ENCODE peak calls at places on chromosome 17, in five cellular contexts. One of them, this sample, is unnamed.
A peak's percentile ranks its signal among the peaks of the same experiment; 100 is the strongest.

GRCh38 chr17:39208893-39209292 is 8.8 kb downstream of the RPL19 start:
- DNase-seq in cardiac muscle cell: no peak
- DNase-seq in adrenal gland: peak; percentile 42
- DNase-seq in AG04449: no peak
- DNase-seq in fibroblast of lung: peak; percentile 27
- DNase-seq in this sample: no peak

GRCh38 chr17:44775136-44775837 is 16.5 kb downstream of the ADAM11 start:
- DNase-seq in cardiac muscle cell: peak; percentile 98
- DNase-seq in adrenal gland: peak; percentile 98
- DNase-seq in AG04449: peak; percentile 76
- DNase-seq in fibroblast of lung: peak; percentile 96
- DNase-seq in this sample: peak; percentile 93

GRCh38 chr17:44502598-44503079 is 567 bp downstream of the GPATCH8 start:
- DNase-seq in cardiac muscle cell: no peak
- DNase-seq in adrenal gland: no peak
- DNase-seq in AG04449: no peak
- DNase-seq in fibroblast of lung: peak; percentile 23
- DNase-seq in this sample: no peak

GRCh38 chr17:58997756-58998553 is 108.7 kb downstream of the TRIM37 start:
- DNase-seq in cardiac muscle cell: no peak
- DNase-seq in adrenal gland: no peak
- DNase-seq in AG04449: no peak
- DNase-seq in fibroblast of lung: no peak
- DNase-seq in this sample: no peak

GRCh38 chr17:50481648-50482047 is 3.0 kb downstream of the RSAD1 start:
- DNase-seq in cardiac muscle cell: no peak
- DNase-seq in adrenal gland: no peak
- DNase-seq in AG04449: no peak
- DNase-seq in fibroblast of lung: no peak
- DNase-seq in this sample: no peak

GRCh38 chr17:78537217-78537860 is 39.9 kb downstream of the DNAH17 start:
- DNase-seq in cardiac muscle cell: no peak
- DNase-seq in adrenal gland: no peak
- DNase-seq in AG04449: no peak
- DNase-seq in fibroblast of lung: no peak
- DNase-seq in this sample: no peak

GRCh38 chr17:246226-246625 is 64.8 kb upstream of the DOC2B start:
- DNase-seq in cardiac muscle cell: no peak
- DNase-seq in adrenal gland: no peak
- DNase-seq in AG04449: no peak
- DNase-seq in fibroblast of lung: no peak
- DNase-seq in this sample: no peak

GRCh38 chr17:13540546-13540945 is 61.2 kb downstream of the HS3ST3A1 start:
- DNase-seq in cardiac muscle cell: no peak
- DNase-seq in adrenal gland: no peak
- DNase-seq in AG04449: no peak
- DNase-seq in fibroblast of lung: no peak
- DNase-seq in this sample: no peak

GRCh38 chr17:50255766-50256480 is 18.3 kb upstream of the TMEM92 start:
- DNase-seq in cardiac muscle cell: no peak
- DNase-seq in adrenal gland: peak; percentile 9
- DNase-seq in AG04449: no peak
- DNase-seq in fibroblast of lung: no peak
- DNase-seq in this sample: no peak

GRCh38 chr17:38571833-38572274 is 33.9 kb downstream of the SRCIN1 start:
- DNase-seq in cardiac muscle cell: no peak
- DNase-seq in adrenal gland: no peak
- DNase-seq in AG04449: no peak
- DNase-seq in fibroblast of lung: no peak
- DNase-seq in this sample: no peak

GRCh38 chr17:34917381-34917780 is 43.9 kb downstream of the CCT6B start:
- DNase-seq in cardiac muscle cell: no peak
- DNase-seq in adrenal gland: no peak
- DNase-seq in AG04449: no peak
- DNase-seq in fibroblast of lung: no peak
- DNase-seq in this sample: no peak

GRCh38 chr17:18256351-18256750 is 2.2 kb downstream of the FLII start:
- DNase-seq in cardiac muscle cell: no peak
- DNase-seq in adrenal gland: no peak
- DNase-seq in AG04449: no peak
- DNase-seq in fibroblast of lung: no peak
- DNase-seq in this sample: no peak

GRCh38 chr17:40922239-40922638 is 15.2 kb downstream of the KRT23 start:
- DNase-seq in cardiac muscle cell: peak; percentile 76
- DNase-seq in adrenal gland: peak; percentile 76
- DNase-seq in AG04449: peak; percentile 53
- DNase-seq in fibroblast of lung: peak; percentile 66
- DNase-seq in this sample: peak; percentile 18

GRCh38 chr17:42843358-42843934 is 934 bp upstream of the AOC2 start:
- DNase-seq in cardiac muscle cell: peak; percentile 86
- DNase-seq in adrenal gland: peak; percentile 59
- DNase-seq in AG04449: no peak
- DNase-seq in fibroblast of lung: peak; percentile 81
- DNase-seq in this sample: peak; percentile 43

GRCh38 chr17:64320613-64321553 is 57.8 kb upstream of the TEX2 start:
- DNase-seq in cardiac muscle cell: peak; percentile 90
- DNase-seq in adrenal gland: peak; percentile 85
- DNase-seq in AG04449: no peak
- DNase-seq in fibroblast of lung: peak; percentile 88
- DNase-seq in this sample: no peak

GRCh38 chr17:37605813-37606505 is 3.3 kb downstream of the SYNRG start:
- DNase-seq in cardiac muscle cell: no peak
- DNase-seq in adrenal gland: no peak
- DNase-seq in AG04449: no peak
- DNase-seq in fibroblast of lung: no peak
- DNase-seq in this sample: no peak

GRCh38 chr17:44905006-44906000 is 6.1 kb upstream of the EFTUD2 start:
- DNase-seq in cardiac muscle cell: no peak
- DNase-seq in adrenal gland: no peak
- DNase-seq in AG04449: no peak
- DNase-seq in fibroblast of lung: no peak
- DNase-seq in this sample: no peak

GRCh38 chr17:1647802-1648581 is 1.7 kb downstream of the RILP start:
- DNase-seq in cardiac muscle cell: peak; percentile 46
- DNase-seq in adrenal gland: no peak
- DNase-seq in AG04449: no peak
- DNase-seq in fibroblast of lung: no peak
- DNase-seq in this sample: no peak

GRCh38 chr17:1650731-1651558 is 1.3 kb upstream of the RILP start:
- DNase-seq in cardiac muscle cell: no peak
- DNase-seq in adrenal gland: no peak
- DNase-seq in AG04449: no peak
- DNase-seq in fibroblast of lung: no peak
- DNase-seq in this sample: no peak

GRCh38 chr17:1648582-1649115 is 1.0 kb downstream of the RILP start:
- DNase-seq in cardiac muscle cell: peak; percentile 98
- DNase-seq in adrenal gland: peak; percentile 95
- DNase-seq in AG04449: peak; percentile 67
- DNase-seq in fibroblast of lung: peak; percentile 95
- DNase-seq in this sample: peak; percentile 91

GRCh38 chr17:1649844-1650409 is at the start of gene RILP:
- DNase-seq in cardiac muscle cell: peak; percentile 55
- DNase-seq in adrenal gland: peak; percentile 93
- DNase-seq in AG04449: no peak
- DNase-seq in fibroblast of lung: peak; percentile 42
- DNase-seq in this sample: no peak

GRCh38 chr17:1649116-1649843 is 386 bp downstream of the RILP start:
- DNase-seq in cardiac muscle cell: peak; percentile 92
- DNase-seq in adrenal gland: peak; percentile 92
- DNase-seq in AG04449: no peak
- DNase-seq in fibroblast of lung: peak; percentile 87
- DNase-seq in this sample: peak; percentile 70
- TF ChIP-seq CTCF in cardiac muscle cell: no peak
- TF ChIP-seq CTCF in adrenal gland: peak; percentile 5
- TF ChIP-seq CTCF in AG04449: no peak
- TF ChIP-seq CTCF in fibroblast of lung: no peak
- TF ChIP-seq CTCF in this sample: no peak

GRCh38 chr17:57084802-57085447 is at the start of gene AKAP1:
- DNase-seq in cardiac muscle cell: peak; percentile 96
- DNase-seq in adrenal gland: peak; percentile 97
- DNase-seq in AG04449: no peak
- DNase-seq in fibroblast of lung: peak; percentile 93
- DNase-seq in this sample: peak; percentile 86

GRCh38 chr17:57088298-57088697 is 3.3 kb downstream of the AKAP1 start:
- DNase-seq in cardiac muscle cell: no peak
- DNase-seq in adrenal gland: no peak
- DNase-seq in AG04449: no peak
- DNase-seq in fibroblast of lung: no peak
- DNase-seq in this sample: no peak

GRCh38 chr17:57086069-57086930 is 1.3 kb downstream of the AKAP1 start:
- DNase-seq in cardiac muscle cell: no peak
- DNase-seq in adrenal gland: peak; percentile 54
- DNase-seq in AG04449: no peak
- DNase-seq in fibroblast of lung: no peak
- DNase-seq in this sample: no peak

GRCh38 chr17:57084361-57084801 is 665 bp upstream of the AKAP1 start:
- DNase-seq in cardiac muscle cell: no peak
- DNase-seq in adrenal gland: no peak
- DNase-seq in AG04449: no peak
- DNase-seq in fibroblast of lung: no peak
- DNase-seq in this sample: no peak

DNA sequence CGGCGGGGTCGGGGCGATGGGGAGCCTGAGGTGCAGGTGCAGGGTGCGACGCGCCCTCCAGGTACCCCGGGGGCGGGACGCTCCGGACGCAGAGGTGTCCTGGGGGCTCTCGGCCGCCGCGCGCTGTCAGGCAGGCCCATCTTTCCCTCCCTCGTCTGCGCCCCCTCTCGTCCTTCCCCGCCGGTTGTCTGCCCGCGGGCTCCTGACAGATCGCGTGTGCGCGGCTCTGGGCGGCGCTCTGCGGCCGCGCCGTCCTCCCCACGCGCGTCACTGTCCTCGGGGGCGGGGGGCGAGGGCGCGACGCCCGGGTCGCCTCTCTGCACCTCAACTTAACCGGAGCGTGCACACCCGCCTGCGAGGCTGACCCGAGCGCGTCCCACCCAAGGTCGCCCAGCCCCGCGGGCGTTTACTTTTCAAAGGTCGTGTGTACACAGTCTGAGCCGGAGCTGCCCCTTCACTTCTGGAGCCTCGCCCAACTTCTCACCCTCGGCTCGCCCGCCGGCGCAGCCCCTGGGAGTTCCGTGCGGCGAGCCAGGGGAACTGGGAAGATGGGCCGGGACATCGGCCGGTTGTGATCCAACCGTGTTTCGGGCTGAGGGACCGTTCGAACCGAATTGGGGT is 512 bp downstream of the AKAP1 start:
- DNase-seq in cardiac muscle cell: peak; percentile 36
- DNase-seq in adrenal gland: peak; percentile 65
- DNase-seq in AG04449: no peak
- DNase-seq in fibroblast of lung: peak; percentile 26
- DNase-seq in this sample: no peak
- TF ChIP-seq CTCF in cardiac muscle cell: peak; percentile 17
- TF ChIP-seq CTCF in adrenal gland: no peak
- TF ChIP-seq CTCF in AG04449: peak; percentile 59
- TF ChIP-seq CTCF in fibroblast of lung: peak; percentile 19
- TF ChIP-seq CTCF in this sample: peak; percentile 8

DNA sequence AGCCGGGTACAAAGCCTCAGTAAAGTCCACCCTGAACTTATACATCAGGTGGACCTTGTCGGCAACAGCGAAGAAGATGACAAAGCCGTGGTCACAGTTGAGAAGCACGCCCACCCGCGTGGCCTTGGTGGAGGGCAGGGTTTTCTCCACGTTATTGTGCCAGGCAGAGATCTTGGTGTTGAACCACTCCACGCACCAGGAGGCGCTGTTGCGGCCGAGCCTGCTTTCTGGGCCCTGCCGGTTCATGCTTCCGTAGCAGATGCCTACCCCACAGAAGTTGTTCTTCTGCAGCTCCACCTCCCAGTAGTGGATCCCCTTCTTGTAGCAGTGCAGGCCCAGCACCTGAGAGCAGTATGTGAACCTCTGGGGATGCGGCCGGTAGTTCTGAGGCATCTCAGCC is 22.1 kb downstream of the TRIM25 start:
- DNase-seq in cardiac muscle cell: peak; percentile 26
- DNase-seq in adrenal gland: peak; percentile 47
- DNase-seq in AG04449: no peak
- DNase-seq in fibroblast of lung: no peak
- DNase-seq in this sample: no peak
- TF ChIP-seq CTCF in cardiac muscle cell: peak; percentile 47
- TF ChIP-seq CTCF in adrenal gland: peak; percentile 32
- TF ChIP-seq CTCF in AG04449: peak; percentile 34
- TF ChIP-seq CTCF in fibroblast of lung: peak; percentile 40
- TF ChIP-seq CTCF in this sample: peak; percentile 21

GRCh38 chr17:80899402-80900268 is 92.0 kb upstream of the CHMP6 start:
- DNase-seq in cardiac muscle cell: peak; percentile 19
- DNase-seq in adrenal gland: peak; percentile 63
- DNase-seq in AG04449: no peak
- DNase-seq in fibroblast of lung: peak; percentile 37
- DNase-seq in this sample: no peak
- TF ChIP-seq CTCF in cardiac muscle cell: peak; percentile 62
- TF ChIP-seq CTCF in adrenal gland: peak; percentile 58
- TF ChIP-seq CTCF in AG04449: peak; percentile 49
- TF ChIP-seq CTCF in fibroblast of lung: peak; percentile 75
- TF ChIP-seq CTCF in this sample: peak; percentile 57